ENCODE peak calls at places on chromosome 1, in ten cellular contexts. I, J, Y, A, N, B, W, C, T and R are unnamed samples. For H3K4me1, the result is how much of the 10 kb centered on the place peaks cover.

GRCh38 chr1:80155371-80155770 is 1148.8 kb upstream of the ADGRL4 start:
- DNase-seq in I (no peak), J (no peak), Y (no peak), A (peak), N (no peak), B (no peak), W (no peak), C (no peak), T (no peak), R (no peak)

GRCh38 chr1:165854101-165854845 is 26.9 kb downstream of the UCK2 start:
- DNase-seq in I (no peak), J (no peak), Y (no peak), A (peak), N (peak), B (peak), W (no peak), C (no peak), T (no peak), R (no peak)

GRCh38 chr1:26302733-26303405 is 3.6 kb downstream of the UBXN11 start:
- DNase-seq in I (no peak), J (no peak), Y (no peak), A (peak), N (no peak), B (no peak), W (no peak), C (no peak), T (no peak), R (no peak)

GRCh38 chr1:241462371-241462770 is 57.2 kb downstream of the FH start:
- DNase-seq in I (no peak), J (no peak), Y (no peak), A (no peak), N (no peak), B (no peak), W (no peak), C (no peak), T (no peak), R (no peak)

GRCh38 chr1:244066954-244067716 is 16.1 kb downstream of the ZBTB18 start:
- DNase-seq in I (no peak), J (no peak), Y (no peak), A (no peak), N (no peak), B (no peak), W (no peak), C (no peak), T (no peak), R (no peak)

GRCh38 chr1:85580046-85580411 is 532 bp upstream of the CCN1 start:
- DNase-seq in I (no peak), J (no peak), Y (no peak), A (peak), N (peak), B (no peak), W (no peak), C (peak), T (peak), R (peak)

GRCh38 chr1:233328661-233329498 is 1.4 kb downstream of the MAP3K21 start:
- DNase-seq in I (peak), J (no peak), Y (no peak), A (no peak), N (peak), B (no peak), W (no peak), C (no peak), T (peak), R (peak)

GRCh38 chr1:201565024-201565730 is 26.2 kb downstream of the NAV1 start:
- DNase-seq in I (no peak), J (no peak), Y (no peak), A (no peak), N (no peak), B (no peak), W (peak), C (no peak), T (no peak), R (no peak)

GRCh38 chr1:32249831-32250525 is 1.1 kb upstream of the LCK start:
- DNase-seq in I (peak), J (peak), Y (no peak), A (peak), N (peak), B (peak), W (peak), C (peak), T (peak), R (peak)

GRCh38 chr1:100109554-100110066 is 23.1 kb downstream of the SASS6 start:
- DNase-seq in I (no peak), J (no peak), Y (no peak), A (no peak), N (no peak), B (no peak), W (no peak), C (no peak), T (no peak), R (no peak)

GRCh38 chr1:27135920-27136551 is 18.9 kb downstream of the SLC9A1 start:
- DNase-seq in I (no peak), J (no peak), Y (no peak), A (peak), N (no peak), B (no peak), W (no peak), C (no peak), T (no peak), R (no peak)

GRCh38 chr1:52554756-52555155 is 1.9 kb upstream of the TUT4 start:
- DNase-seq in I (no peak), J (no peak), Y (no peak), A (peak), N (no peak), B (no peak), W (no peak), C (no peak), T (peak), R (no peak)

GRCh38 chr1:169238506-169238905 is 129.1 kb downstream of the NME7 start:
- DNase-seq in I (no peak), J (no peak), Y (no peak), A (peak), N (no peak), B (no peak), W (no peak), C (no peak), T (no peak), R (no peak)

GRCh38 chr1:103514920-103515503 is 10.5 kb upstream of the RNPC3 start:
- DNase-seq in I (no peak), J (no peak), Y (no peak), A (peak), N (peak), B (no peak), W (peak), C (peak), T (no peak), R (no peak)

GRCh38 chr1:163155606-163156005 is 47.1 kb downstream of the RGS5 start:
- DNase-seq in I (no peak), J (no peak), Y (no peak), A (no peak), N (no peak), B (no peak), W (no peak), C (no peak), T (no peak), R (no peak)

GRCh38 chr1:153643825-153644224 is 10.0 kb downstream of the CHTOP start:
- DNase-seq in I (no peak), J (no peak), Y (no peak), A (no peak), N (no peak), B (no peak), W (no peak), C (no peak), T (no peak), R (no peak)

GRCh38 chr1:15244813-15245212 is 2.2 kb upstream of the FHAD1 start:
- DNase-seq in I (no peak), J (no peak), Y (no peak), A (no peak), N (no peak), B (no peak), W (no peak), C (no peak), T (no peak), R (no peak)

GRCh38 chr1:29022615-29023014 is 101.1 kb downstream of the TMEM200B start:
- DNase-seq in I (no peak), J (no peak), Y (no peak), A (no peak), N (no peak), B (no peak), W (no peak), C (no peak), T (no peak), R (no peak)

GRCh38 chr1:153485880-153486279 is 25.4 kb upstream of the S100A7 start:
- DNase-seq in I (no peak), J (no peak), Y (no peak), A (no peak), N (no peak), B (no peak), W (no peak), C (no peak), T (no peak), R (no peak)

GRCh38 chr1:8431779-8432178 is 113.9 kb downstream of the SLC45A1 start:
- DNase-seq in I (no peak), J (no peak), Y (no peak), A (no peak), N (no peak), B (no peak), W (no peak), C (no peak), T (no peak), R (no peak)

GRCh38 chr1:204384636-204385354 is 25.1 kb upstream of the PLEKHA6 start:
- DNase-seq in I (no peak), J (no peak), Y (no peak), A (peak), N (peak), B (peak), W (no peak), C (no peak), T (peak), R (no peak)

GRCh38 chr1:226125831-226126230 is 60.7 kb downstream of the ACBD3 start:
- DNase-seq in I (no peak), J (no peak), Y (peak), A (no peak), N (no peak), B (no peak), W (no peak), C (no peak), T (no peak), R (no peak)

GRCh38 chr1:29379438-29380073 is 143.2 kb downstream of the PTPRU start:
- DNase-seq in I (no peak), J (no peak), Y (no peak), A (peak), N (no peak), B (no peak), W (peak), C (no peak), T (no peak), R (no peak)

DNA sequence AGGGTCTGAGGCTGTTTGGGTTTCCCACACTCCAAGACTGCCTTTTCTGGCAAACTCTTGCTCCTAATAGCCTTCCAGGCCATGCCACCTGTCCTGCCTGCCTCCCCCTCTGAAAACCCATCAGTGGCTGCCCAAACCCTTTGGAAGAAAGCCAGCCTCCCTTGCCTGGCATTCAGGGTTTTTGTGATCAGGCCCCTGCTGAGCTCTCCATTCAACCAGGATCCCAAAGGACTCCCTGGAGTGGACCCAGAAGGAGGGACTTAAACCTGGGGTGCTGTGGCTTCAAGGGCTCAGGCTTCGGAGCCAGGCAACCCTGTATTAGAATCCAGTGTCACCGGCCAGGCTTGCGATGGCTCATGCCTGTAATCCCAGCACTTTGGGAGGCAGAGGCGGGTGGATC is 4.3 kb upstream of the GUCA2A start:
- DNase-seq in I (peak), J (no peak), Y (no peak), A (no peak), N (no peak), B (no peak), W (no peak), C (no peak), T (no peak), R (no peak)
- H3K4me1 ChIP-seq in I (under half), J (under half), Y (under half), A (under half), N (half or more), B (under half), W (under half), C (under half), T (under half), R (under half)

DNA sequence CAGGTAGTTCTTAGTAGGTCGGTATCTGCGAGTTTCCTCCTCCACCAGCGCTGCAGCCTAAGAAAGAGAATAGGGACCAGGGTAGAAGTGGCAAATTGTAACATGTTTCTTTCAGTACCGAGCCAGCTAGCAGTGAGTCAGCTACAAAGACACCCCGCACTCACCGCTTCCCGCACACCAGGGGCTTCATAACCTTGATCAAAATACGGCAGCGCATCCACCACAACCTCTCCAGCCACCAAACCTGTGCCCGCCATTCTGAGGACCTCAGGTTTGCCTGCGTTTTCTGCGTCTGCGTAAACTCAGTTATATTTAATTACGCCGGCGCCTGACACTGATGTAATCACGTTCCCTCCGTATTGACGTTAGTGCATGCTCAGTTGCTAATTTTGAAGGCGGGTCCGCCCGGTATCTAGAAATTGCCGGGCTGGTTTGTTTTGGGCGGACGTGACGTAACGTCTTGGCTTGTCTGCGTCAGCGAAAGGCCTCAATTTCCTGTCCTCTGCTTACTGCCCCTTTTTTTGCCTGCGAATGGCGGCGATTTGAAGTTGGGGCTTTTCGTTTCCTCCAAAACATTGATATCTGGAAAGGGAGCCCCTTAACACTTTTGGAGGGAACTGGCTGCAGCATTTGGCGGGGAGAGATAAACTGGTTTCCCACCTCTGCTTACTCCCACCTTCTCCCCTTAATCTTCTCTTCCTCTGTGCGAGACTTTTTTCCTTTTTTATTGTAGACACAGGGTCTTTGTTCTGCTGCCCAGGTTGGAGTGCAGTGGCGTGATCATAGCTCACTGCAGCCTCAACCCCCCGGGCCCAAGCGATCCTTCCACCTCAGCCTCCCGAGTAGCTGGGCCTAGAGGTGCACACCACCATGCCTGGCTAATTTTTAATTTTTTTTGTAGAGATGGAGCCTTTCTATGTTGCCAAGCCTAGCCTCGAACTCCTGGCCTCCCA is at the start of gene BCAS2:
- DNase-seq in I (peak), J (peak), Y (peak), A (peak), N (peak), B (peak), W (peak), C (peak), T (peak), R (peak)
- TF ChIP-seq POLR2A in I (peak), J (peak), Y (peak), A (peak), N (peak), B (no peak), W (peak), C (peak), T (peak), R (peak)

DNA sequence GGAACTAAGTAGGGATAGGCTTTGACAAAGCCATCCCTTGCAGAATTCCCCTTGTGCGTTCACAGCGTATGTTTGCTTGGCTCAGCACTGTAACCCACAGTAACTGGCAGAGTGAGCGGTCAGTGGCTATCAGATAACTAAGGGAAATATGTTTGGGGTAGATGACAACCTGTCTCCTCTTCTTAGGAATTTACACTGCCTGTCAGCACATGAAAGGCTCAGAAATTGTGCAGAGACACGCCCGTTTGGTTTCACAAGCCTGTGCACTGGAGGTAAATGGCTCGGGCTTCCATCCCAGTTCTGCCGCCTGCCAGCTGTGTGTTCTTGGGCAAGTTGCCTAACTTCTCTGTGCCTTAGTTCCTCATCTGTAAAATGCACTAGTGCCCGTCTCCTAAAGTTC is 101.2 kb downstream of the PRDM2 start:
- DNase-seq in I (peak), J (no peak), Y (no peak), A (no peak), N (no peak), B (no peak), W (no peak), C (no peak), T (no peak), R (no peak)
- H3K4me3 ChIP-seq in I (no peak), J (no peak), Y (peak), A (no peak), N (no peak), B (no peak), W (no peak), C (no peak), T (no peak), R (no peak)

GRCh38 chr1:93621246-93621645 is 60.4 kb downstream of the BCAR3 start:
- DNase-seq in I (no peak), J (no peak), Y (no peak), A (no peak), N (no peak), B (no peak), W (no peak), C (no peak), T (no peak), R (no peak)

GRCh38 chr1:93620169-93620840 is 61.3 kb downstream of the BCAR3 start:
- DNase-seq in I (no peak), J (no peak), Y (no peak), A (peak), N (no peak), B (no peak), W (no peak), C (no peak), T (no peak), R (no peak)

GRCh38 chr1:93619507-93620168 is 62.0 kb downstream of the BCAR3 start:
- DNase-seq in I (no peak), J (no peak), Y (no peak), A (no peak), N (no peak), B (no peak), W (no peak), C (no peak), T (no peak), R (no peak)

GRCh38 chr1:93623436-93623835 is 58.2 kb downstream of the BCAR3 start:
- DNase-seq in I (no peak), J (no peak), Y (no peak), A (no peak), N (no peak), B (no peak), W (no peak), C (no peak), T (no peak), R (no peak)

GRCh38 chr1:93620841-93621210 is 60.8 kb downstream of the BCAR3 start:
- DNase-seq in I (peak), J (no peak), Y (no peak), A (no peak), N (no peak), B (no peak), W (peak), C (no peak), T (no peak), R (no peak)
- H3K4me1 ChIP-seq in I (under half), J (under half), Y (under half), A (under half), N (under half), B (under half), W (under half), C (under half), T (under half), R (under half)

DNA sequence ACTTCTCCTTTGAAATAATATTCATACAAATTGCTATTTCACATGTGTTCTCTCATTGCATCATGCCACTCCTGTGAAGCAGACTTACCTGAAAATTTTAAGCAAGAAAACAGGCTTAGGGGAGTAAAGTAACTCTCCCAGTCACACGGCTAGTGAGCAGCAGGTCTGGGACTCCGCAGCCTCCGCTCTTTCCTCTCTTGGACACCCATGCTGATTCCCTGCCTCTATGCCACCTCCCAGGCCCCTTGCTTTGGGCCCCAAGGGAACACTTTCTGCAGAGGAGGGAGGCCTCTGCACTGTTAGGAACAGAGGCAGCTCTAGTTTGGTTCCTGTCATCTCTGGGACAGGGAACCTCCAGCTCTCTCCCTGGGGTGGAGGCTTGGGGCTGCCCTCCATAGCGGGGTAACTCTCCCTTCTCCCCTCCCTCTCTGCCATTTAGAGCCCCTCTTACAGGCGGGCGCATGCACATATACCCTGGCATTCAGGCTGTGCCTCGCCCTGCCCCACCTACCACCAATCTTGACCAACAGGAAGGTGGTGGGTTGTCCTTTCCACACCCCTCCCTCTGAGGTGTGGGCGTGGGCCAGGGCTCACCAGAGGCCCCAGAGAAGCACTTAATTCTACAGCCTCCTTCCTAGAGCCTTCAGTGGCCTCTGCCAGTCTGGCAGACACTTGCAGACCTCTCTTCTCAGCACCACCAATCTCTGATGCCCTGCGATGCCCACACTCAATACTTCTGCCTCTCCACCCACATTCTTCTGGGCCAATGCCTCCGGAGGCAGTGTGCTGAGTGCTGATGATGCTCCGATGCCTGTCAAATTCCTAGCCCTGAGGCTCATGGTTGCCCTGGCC is at the start of gene RXFP4:
- DNase-seq in I (peak), J (no peak), Y (no peak), A (no peak), N (no peak), B (no peak), W (no peak), C (no peak), T (no peak), R (no peak)
- TF ChIP-seq POLR2A in I (peak), J (no peak), Y (no peak), A (peak), N (no peak), B (no peak), W (no peak), C (no peak), T (no peak), R (no peak)

DNA sequence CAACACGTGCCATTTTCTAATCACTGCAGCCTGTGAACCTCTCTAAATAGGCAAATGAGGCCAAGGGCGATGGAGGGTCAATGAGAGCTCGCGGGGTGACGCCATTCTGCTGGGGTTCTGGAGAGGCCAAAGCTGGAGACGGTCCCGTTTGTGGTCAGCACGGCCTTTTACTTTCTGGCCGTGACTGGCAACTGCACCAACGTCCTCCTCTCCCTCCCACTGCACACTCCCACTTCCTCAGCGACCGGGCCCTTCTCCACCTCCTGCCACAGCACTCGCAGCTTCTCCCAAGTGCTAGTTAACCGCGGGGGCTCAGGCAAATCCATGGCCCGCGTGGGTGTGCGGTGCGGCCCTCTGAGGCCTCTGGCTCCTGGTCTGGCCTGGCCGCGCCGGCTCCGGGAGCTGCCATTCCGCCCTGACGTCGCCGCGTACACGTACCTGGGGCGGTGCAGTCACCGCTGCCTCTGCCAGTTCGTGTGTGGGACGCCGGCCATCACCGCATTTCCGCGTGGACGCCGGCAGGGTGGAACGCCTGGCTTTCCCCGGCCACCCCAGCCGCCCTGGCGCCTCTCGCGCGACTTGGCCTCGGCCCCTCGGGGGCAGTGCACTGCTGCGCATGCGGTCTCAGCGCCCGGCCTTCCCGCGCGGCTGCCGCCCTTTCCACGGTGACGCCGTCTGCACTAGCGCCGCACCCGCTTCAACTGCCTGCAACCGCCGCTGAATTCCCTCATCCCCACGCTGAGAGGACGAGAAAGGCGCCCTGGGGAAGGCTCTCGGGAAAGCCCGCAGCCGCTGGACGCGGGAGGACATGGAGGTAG is 18.2 kb downstream of the OR2C3 start:
- DNase-seq in I (no peak), J (no peak), Y (no peak), A (no peak), N (no peak), B (no peak), W (peak), C (no peak), T (no peak), R (no peak)
- H3K4me3 ChIP-seq in I (no peak), J (no peak), Y (peak), A (no peak), N (no peak), B (no peak), W (no peak), C (no peak), T (no peak), R (no peak)